ENCODE peak calls at places on chromosome 11, in six cellular contexts. Y is astrocyte of the cerebellum, O is ovary, L is brain microvascular endothelial cell, N is kidney, M is thyroid gland. G is an unnamed sample.

GRCh38 chr11:6565325-6565724 is 38.1 kb downstream of the RRP8 start:
- DNase-seq in O (no peak), Y (no peak), M (no peak), N (no peak), L (no peak), G (no peak)

GRCh38 chr11:20715464-20715863 is 46.1 kb downstream of the NELL1 start:
- DNase-seq in O (no peak), Y (no peak), L (no peak), M (no peak), N (no peak), G (no peak)

GRCh38 chr11:38323961-38324761 is 1726.1 kb upstream of the RAG2 start:
- DNase-seq in M (no peak), Y (no peak), L (no peak), N (no peak), O (no peak), G (no peak)

GRCh38 chr11:27081056-27081455 is 40.4 kb downstream of the BBOX1 start:
- DNase-seq in N (no peak), M (no peak), O (no peak), L (peak), Y (no peak), G (no peak)

GRCh38 chr11:34345991-34346480 is 11.8 kb downstream of the ABTB2 start:
- DNase-seq in L (peak), O (no peak), N (no peak), M (no peak), Y (no peak), G (no peak)

GRCh38 chr11:116166788-116167465 is 605.9 kb downstream of the BUD13 start:
- DNase-seq in Y (no peak), M (no peak), N (no peak), L (no peak), O (no peak), G (no peak)

GRCh38 chr11:67996622-67997459 is 7.1 kb downstream of the UNC93B1 start:
- DNase-seq in M (peak), L (peak), N (peak), O (no peak), Y (no peak), G (peak)

GRCh38 chr11:61092908-61093763 is 9.2 kb upstream of the CD5 start:
- DNase-seq in M (no peak), Y (no peak), L (no peak), O (no peak), N (no peak), G (no peak)

GRCh38 chr11:94746721-94747120 is 21.4 kb upstream of the AMOTL1 start:
- DNase-seq in L (no peak), O (no peak), N (no peak), Y (no peak), M (no peak), G (peak)

GRCh38 chr11:124219126-124219525 is 21.8 kb upstream of the OR8G1 start:
- DNase-seq in O (no peak), M (no peak), N (no peak), Y (no peak), L (no peak), G (no peak)

GRCh38 chr11:130315354-130315970 is 745 bp upstream of the ZBTB44 start:
- DNase-seq in L (no peak), O (peak), M (peak), Y (no peak), N (peak), G (no peak)

GRCh38 chr11:1966531-1966930 is 19.4 kb downstream of the MRPL23 start:
- DNase-seq in Y (no peak), O (peak), L (no peak), M (no peak), N (peak), G (no peak)

GRCh38 chr11:130765369-130765768 is 150.9 kb downstream of the SNX19 start:
- DNase-seq in L (no peak), O (no peak), N (no peak), M (no peak), Y (no peak), G (no peak)

DNA sequence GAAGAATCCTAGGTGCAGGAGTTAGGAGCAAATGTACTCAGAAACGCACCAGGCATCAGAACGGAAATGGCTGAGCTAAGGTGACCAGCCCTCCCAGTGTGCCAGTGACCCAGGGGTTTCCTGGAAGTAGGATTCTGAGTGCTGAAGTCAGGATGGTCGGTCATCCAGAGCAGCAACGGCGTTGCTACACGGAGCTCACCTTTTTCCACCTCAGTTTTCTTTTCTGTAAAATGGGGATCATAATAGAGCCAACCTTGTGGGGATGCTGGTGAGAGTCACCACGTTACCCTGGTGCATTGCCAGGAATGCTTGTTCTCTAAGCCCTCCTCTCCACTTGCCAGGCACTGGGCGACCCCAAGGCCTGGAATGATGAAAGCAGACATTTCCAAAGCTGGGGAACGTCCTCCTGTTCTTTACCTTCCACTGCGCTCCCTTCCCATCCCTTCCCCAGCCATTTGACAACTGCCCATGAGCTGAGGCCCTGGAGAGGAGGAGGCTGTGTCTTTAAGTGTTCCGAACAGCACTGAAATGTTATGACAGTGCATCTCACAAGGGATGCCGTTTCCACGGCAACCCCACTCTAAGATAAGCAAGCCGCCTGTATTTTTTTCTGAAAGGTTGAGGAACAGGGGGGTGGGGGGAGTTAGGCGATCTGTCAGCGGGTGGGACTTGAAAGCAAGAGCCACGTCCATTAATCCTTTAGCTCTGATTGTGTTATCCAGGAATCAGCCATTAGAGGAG is 66.8 kb downstream of the TSPAN18 start:
- DNase-seq in O (peak), N (no peak), Y (no peak), L (peak), M (peak), G (peak)
- TF ChIP-seq CTCF in O (no peak), N (no peak), Y (no peak), L (no peak), M (no peak), G (no peak)

DNA sequence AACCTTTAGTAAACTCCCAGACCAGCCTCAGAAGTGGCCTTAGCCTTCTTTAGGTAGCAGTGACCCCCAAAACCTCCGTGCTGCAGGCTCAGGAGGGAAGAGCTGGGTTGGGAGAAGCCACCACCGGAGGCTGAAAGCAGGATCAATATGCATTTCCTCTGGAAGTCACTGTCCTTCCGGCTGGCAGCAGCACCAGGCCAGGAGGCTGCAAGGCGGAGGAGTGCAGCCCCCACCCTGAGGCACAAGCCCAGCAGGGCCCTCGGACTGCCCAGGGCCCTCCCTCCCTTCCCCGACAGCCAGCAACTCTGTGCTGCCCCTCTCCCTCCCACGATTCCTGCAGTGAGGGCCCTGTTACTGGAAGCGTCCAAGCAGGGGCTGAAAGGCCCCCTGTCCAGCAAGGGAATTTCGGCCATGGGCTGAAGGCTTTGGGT is 3.2 kb upstream of the NRXN2 start:
- DNase-seq in O (no peak), M (no peak), N (no peak), Y (no peak), L (no peak), G (no peak)
- TF ChIP-seq CTCF in O (no peak), M (no peak), N (no peak), Y (no peak), L (no peak), G (no peak)

DNA sequence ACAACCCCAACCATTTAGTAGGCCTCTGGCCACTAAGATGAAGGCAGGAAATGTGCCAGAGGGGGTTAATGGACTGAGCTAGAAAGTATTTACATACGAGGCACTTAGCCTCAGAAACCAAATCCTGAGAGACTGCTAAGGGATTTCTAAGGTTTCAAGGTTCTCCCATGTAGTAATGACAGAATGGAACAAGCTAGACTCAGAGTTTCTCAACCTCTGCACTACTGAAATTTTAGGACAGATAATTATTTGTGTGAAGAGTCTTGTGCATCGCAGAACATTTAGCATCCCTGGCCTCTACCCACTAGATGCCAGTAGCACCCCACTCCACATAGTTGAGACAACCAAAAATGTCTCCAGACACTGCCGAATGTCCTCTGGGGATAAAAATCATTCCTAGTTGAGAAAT is 54.8 kb upstream of the CHRM4 start:
- DNase-seq in M (no peak), N (no peak), L (no peak), O (no peak), Y (peak), G (peak)
- TF ChIP-seq CTCF in M (no peak), N (peak), L (peak), O (no peak), Y (peak), G (peak)

GRCh38 chr11:46286789-46287188 is 9.3 kb downstream of the CREB3L1 start:
- DNase-seq in N (no peak), O (no peak), M (no peak), Y (no peak), L (no peak), G (no peak)
- TF ChIP-seq CTCF in N (no peak), O (no peak), M (no peak), Y (no peak), L (no peak), G (no peak)